ENCODE peak calls at places on chromosome 4, in four cellular contexts. N, X, K and R are unnamed samples.

GRCh38 chr4:185950891-185951290 is 118.1 kb upstream of the TLR3 start:
- DNase-seq in K (no peak), N (no peak), X (no peak), R (no peak)

GRCh38 chr4:82515705-82516104 is 46.1 kb downstream of the TMEM150C start:
- DNase-seq in X (no peak), N (no peak), K (no peak), R (no peak)

GRCh38 chr4:3833326-3833989 is 67.3 kb downstream of the ADRA2C start:
- DNase-seq in K (no peak), X (no peak), N (no peak), R (no peak)

GRCh38 chr4:38154251-38154650 is 194.1 kb downstream of the PTTG2 start:
- DNase-seq in K (no peak), X (no peak), N (no peak), R (no peak)

GRCh38 chr4:158998624-158999023 is 104.3 kb upstream of the RAPGEF2 start:
- DNase-seq in X (no peak), N (no peak), K (no peak), R (no peak)

GRCh38 chr4:158410272-158410671 is 111.4 kb upstream of the RXFP1 start:
- DNase-seq in K (no peak), X (no peak), N (no peak), R (no peak)

GRCh38 chr4:185573651-185574199 is 38.4 kb upstream of the PDLIM3 start:
- DNase-seq in N (peak; percentile 36), K (peak; percentile 11), X (peak; percentile 3), R (no peak)

GRCh38 chr4:112411781-112412281 is 104.1 kb downstream of the NEUROG2 start:
- DNase-seq in N (no peak), K (no peak), X (no peak), R (no peak)

GRCh38 chr4:83860200-83860599 is 324.3 kb downstream of the GPAT3 start:
- DNase-seq in X (no peak), N (no peak), K (no peak), R (no peak)

GRCh38 chr4:127604949-127605709 is 27.6 kb upstream of the INTU start:
- DNase-seq in N (peak; percentile 33), X (no peak), K (no peak), R (no peak)

GRCh38 chr4:6373541-6374410 is 98.6 kb downstream of the PPP2R2C start:
- DNase-seq in X (no peak), N (no peak), K (no peak), R (no peak)

GRCh38 chr4:168383510-168383909 is 65.0 kb upstream of the DDX60 start:
- DNase-seq in X (no peak), K (no peak), N (no peak), R (peak; percentile 4)

GRCh38 chr4:27217261-27217769 is 356.7 kb downstream of the STIM2 start:
- DNase-seq in N (no peak), K (no peak), X (no peak), R (no peak)

GRCh38 chr4:118865091-118865708 is 23.5 kb upstream of the SYNPO2 start:
- DNase-seq in K (no peak), N (peak; percentile 62), X (peak; percentile 49), R (no peak)

GRCh38 chr4:124060261-124060918 is 652.1 kb downstream of the ANKRD50 start:
- DNase-seq in N (peak; percentile 11), K (no peak), X (no peak), R (peak; percentile 1)

GRCh38 chr4:16034010-16034829 is 49.6 kb downstream of the PROM1 start:
- DNase-seq in N (no peak), K (no peak), X (no peak), R (no peak)

GRCh38 chr4:159002950-159003349 is 99.9 kb upstream of the RAPGEF2 start:
- DNase-seq in X (no peak), K (no peak), N (no peak), R (no peak)

GRCh38 chr4:83947811-83948210 is 411.9 kb downstream of the GPAT3 start:
- DNase-seq in N (no peak), K (no peak), X (no peak), R (no peak)

GRCh38 chr4:173121044-173121685 is 47.4 kb upstream of the GALNT7 start:
- DNase-seq in X (no peak), N (no peak), K (peak; percentile 15), R (peak; percentile 11)

GRCh38 chr4:165692082-165692481 is 181.0 kb upstream of the TLL1 start:
- DNase-seq in K (no peak), X (no peak), N (no peak), R (no peak)

GRCh38 chr4:20313237-20314030 is 61.7 kb downstream of the SLIT2 start:
- DNase-seq in N (no peak), K (no peak), X (no peak), R (peak; percentile 1)

GRCh38 chr4:71440612-71441011 is 101.8 kb downstream of the SLC4A4 start:
- DNase-seq in N (no peak), K (no peak), X (no peak), R (no peak)

GRCh38 chr4:56757270-56757746 is 64.2 kb downstream of the SPINK2 start:
- DNase-seq in K (no peak), N (no peak), X (peak; percentile 25), R (no peak)

GRCh38 chr4:6104541-6105130 is 86.4 kb upstream of the C4orf50 start:
- DNase-seq in K (no peak), N (no peak), X (no peak), R (no peak)

GRCh38 chr4:146407257-146407656 is 114.5 kb downstream of the SLC10A7 start:
- DNase-seq in K (no peak), X (no peak), N (no peak), R (no peak)

GRCh38 chr4:183936574-183937335 is 31.6 kb downstream of the STOX2 start:
- DNase-seq in X (no peak), N (no peak), K (no peak), R (no peak)

GRCh38 chr4:14165253-14165942 is 537.9 kb upstream of the BOD1L1 start:
- DNase-seq in X (no peak), N (no peak), K (no peak), R (peak; percentile 82)

GRCh38 chr4:145279122-145279960 is 99.0 kb upstream of the OTUD4 start:
- DNase-seq in N (peak; percentile 12), X (no peak), K (no peak), R (no peak)

GRCh38 chr4:43296946-43297528 is 404.5 kb downstream of the GRXCR1 start:
- DNase-seq in K (no peak), X (no peak), N (no peak), R (no peak)

DNA sequence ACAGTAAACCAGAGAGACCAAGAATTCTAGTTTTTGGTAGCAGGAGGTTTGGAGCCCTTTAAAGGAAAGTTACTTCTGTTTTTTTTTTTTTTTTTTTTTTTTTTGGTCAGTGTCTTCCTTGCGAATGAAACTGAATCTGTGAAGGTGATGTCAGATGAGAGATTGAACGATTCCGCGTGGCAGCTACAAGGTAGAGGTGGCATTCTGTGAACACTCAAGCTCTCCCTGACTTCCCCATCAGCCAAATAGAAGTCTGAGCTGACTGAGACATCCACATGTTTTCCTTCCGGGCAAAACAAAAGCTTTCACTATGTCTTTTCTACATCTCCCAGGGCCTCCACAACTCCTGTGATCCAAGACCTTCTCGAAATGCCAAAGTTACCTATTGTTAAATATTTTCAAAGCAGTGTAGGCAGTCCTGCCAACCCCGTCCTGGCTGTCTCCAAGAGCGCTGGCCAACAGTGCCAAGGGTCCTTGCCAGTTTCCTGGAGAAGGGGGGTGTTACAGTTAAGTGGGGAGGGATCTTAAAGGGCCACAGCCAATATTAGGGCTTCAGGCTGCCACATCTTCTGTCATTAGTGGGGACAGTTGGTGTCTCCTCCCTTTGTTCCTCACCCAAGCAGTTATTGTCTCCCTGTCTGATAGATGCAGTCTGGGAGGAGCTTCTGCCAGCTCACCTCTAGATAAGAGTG is 102.9 kb upstream of the SLC34A2 start:
- DNase-seq in N (no peak), X (peak; percentile 47), K (no peak), R (no peak)
- TF ChIP-seq REST in N (no peak), X (no peak), K (no peak), R (no peak)

GRCh38 chr4:155978810-155979209 is 25.1 kb upstream of the CTSO start:
- DNase-seq in K (no peak), X (no peak), N (no peak), R (no peak)

GRCh38 chr4:155973639-155974475 is 20.2 kb upstream of the CTSO start:
- DNase-seq in K (no peak), X (no peak), N (no peak), R (no peak)

GRCh38 chr4:155972098-155972497 is 18.4 kb upstream of the CTSO start:
- DNase-seq in K (no peak), X (no peak), N (no peak), R (peak; percentile 8)

GRCh38 chr4:155974476-155974749 is 20.7 kb upstream of the CTSO start:
- DNase-seq in N (no peak), X (no peak), K (no peak), R (peak; percentile 69)

DNA sequence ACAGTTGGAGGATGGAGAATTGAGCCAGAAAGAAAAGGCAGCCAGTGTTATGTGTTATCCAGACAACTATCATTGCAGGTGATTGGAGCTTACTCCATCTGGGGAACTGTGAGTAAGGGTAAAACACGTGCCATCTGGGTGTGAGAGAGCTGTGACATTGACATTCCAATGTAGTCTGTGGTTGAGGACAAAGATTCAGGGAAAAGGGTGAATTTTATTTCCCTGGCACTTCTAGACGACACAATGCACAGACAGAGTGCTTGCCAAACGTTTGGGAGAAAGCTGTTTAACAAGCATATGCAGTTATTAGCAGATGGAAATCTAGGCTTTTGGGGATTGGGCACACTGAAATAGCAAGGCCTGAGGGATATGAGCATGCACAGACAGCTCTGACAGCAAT is 21.3 kb upstream of the CTSO start:
- DNase-seq in K (no peak), N (no peak), X (no peak), R (no peak)
- TF ChIP-seq RCOR1 in K (no peak), N (no peak), X (no peak), R (no peak)

GRCh38 chr4:91684955-91685354 is 618.8 kb upstream of the GRID2 start:
- DNase-seq in X (no peak), K (no peak), N (no peak), R (no peak)
- TF ChIP-seq REST in X (no peak), K (no peak), N (no peak), R (no peak)

DNA sequence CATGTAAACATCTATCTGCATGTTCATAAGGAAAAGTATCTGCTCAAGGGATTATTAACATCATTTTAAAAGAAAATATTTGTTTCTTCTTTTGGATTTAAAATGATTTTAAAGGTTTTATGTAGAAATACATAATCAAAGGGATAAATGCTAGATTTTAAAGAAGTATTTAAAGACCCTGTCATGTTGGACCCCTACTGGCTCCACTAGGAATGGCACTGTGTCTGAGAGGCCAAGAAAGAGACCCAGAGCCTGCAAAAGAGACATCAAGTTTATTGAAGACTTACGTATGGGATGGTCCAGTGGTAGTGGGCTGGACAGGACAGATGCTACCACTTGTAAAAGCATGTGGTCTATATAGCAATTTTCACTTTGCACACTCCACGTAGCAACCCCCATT is 78.7 kb upstream of the PCDH18 start:
- DNase-seq in K (no peak), X (no peak), N (no peak), R (no peak)
- TF ChIP-seq RCOR1 in K (no peak), X (no peak), N (no peak), R (no peak)